ENCODE peak calls at places on chromosomes 2 and 18, in four cellular contexts. C, K, A and G are unnamed samples.

GRCh38 chr2:140122001-140122400 is 1341.8 kb upstream of the NXPH2 start:
- DNase-seq in A (peak), C (no peak), K (no peak), G (no peak)

GRCh38 chr2:47269316-47270232 is 114.5 kb upstream of the STPG4 start:
- DNase-seq in C (no peak), K (peak), A (peak), G (peak)

GRCh38 chr2:9686061-9686460 is 55.3 kb upstream of the YWHAQ start:
- DNase-seq in K (no peak), A (no peak), C (no peak), G (no peak)

GRCh38 chr2:223469270-223470057 is 132.7 kb downstream of the SCG2 start:
- DNase-seq in C (no peak), K (peak), A (peak), G (peak)

GRCh38 chr2:61597300-61598289 is 59.4 kb upstream of the XPO1 start:
- DNase-seq in C (no peak), A (no peak), K (no peak), G (no peak)

GRCh38 chr2:163347982-163348842 is 387.6 kb downstream of the FIGN start:
- DNase-seq in A (peak), K (peak), C (no peak), G (peak)

GRCh38 chr2:125861461-125861860 is 794.5 kb upstream of the GYPC start:
- DNase-seq in C (no peak), A (no peak), K (no peak), G (no peak)

GRCh38 chr2:42961385-42961800 is 169.0 kb upstream of the HAAO start:
- DNase-seq in K (peak), C (no peak), A (no peak), G (peak)

GRCh38 chr18:44716697-44717163 is 36.0 kb downstream of the SETBP1 start:
- DNase-seq in C (no peak), A (no peak), K (no peak), G (no peak)

GRCh38 chr2:62409442-62409841 is 96.6 kb downstream of the TMEM17 start:
- DNase-seq in A (no peak), K (no peak), C (no peak), G (no peak)

GRCh38 chr2:210792000-210792399 is 235.6 kb downstream of the CPS1 start:
- DNase-seq in A (no peak), K (no peak), C (no peak), G (no peak)

GRCh38 chr2:86809481-86810121 is 18.9 kb upstream of the CD8A start:
- DNase-seq in C (no peak), K (no peak), A (no peak), G (no peak)

GRCh38 chr2:207289295-207290018 is 123.7 kb upstream of the KLF7 start:
- DNase-seq in K (no peak), A (no peak), C (no peak), G (no peak)

GRCh38 chr18:51123481-51123880 is 74.0 kb downstream of the MEX3C start:
- DNase-seq in K (no peak), A (no peak), C (no peak), G (no peak)

GRCh38 chr2:233210843-233211600 is 40.5 kb upstream of the ATG16L1 start:
- DNase-seq in C (no peak), A (peak), K (peak), G (peak)

GRCh38 chr2:46014911-46015654 is 282.1 kb upstream of the EPAS1 start:
- DNase-seq in K (no peak), A (peak), C (no peak), G (no peak)

GRCh38 chr2:17643031-17643615 is 102.6 kb downstream of the VSNL1 start:
- DNase-seq in A (peak), C (no peak), K (peak), G (peak)

GRCh38 chr2:54497738-54498680 is 41.9 kb downstream of the SPTBN1 start:
- DNase-seq in A (no peak), C (no peak), K (no peak), G (peak)

GRCh38 chr2:10978112-10978670 is 66.5 kb downstream of the KCNF1 start:
- DNase-seq in A (no peak), C (no peak), K (no peak), G (no peak)

GRCh38 chr2:151071382-151071781 is 190.3 kb downstream of the RBM43 start:
- DNase-seq in A (peak), C (no peak), K (no peak), G (no peak)

GRCh38 chr2:74760875-74761630 is 72.9 kb upstream of the HK2 start:
- DNase-seq in K (no peak), A (no peak), C (no peak), G (no peak)

GRCh38 chr18:56575819-56576663 is 62.4 kb downstream of the TXNL1 start:
- DNase-seq in K (peak), A (peak), C (no peak), G (no peak)

GRCh38 chr2:40287201-40287600 is 164.7 kb downstream of the SLC8A1 start:
- DNase-seq in K (no peak), C (no peak), A (no peak), G (no peak)

GRCh38 chr2:94759211-94759610 is 112.0 kb upstream of the TEKT4 start:
- DNase-seq in K (no peak), C (no peak), A (peak), G (no peak)

GRCh38 chr2:215657844-215658243 is 222.0 kb upstream of the FN1 start:
- DNase-seq in C (no peak), K (peak), A (peak), G (no peak)

GRCh38 chr2:180553094-180553715 is 427.2 kb upstream of the UBE2E3 start:
- DNase-seq in C (no peak), K (no peak), A (no peak), G (no peak)